ENCODE peak calls at places on chromosomes 12 and 14, in six cellular contexts. E is WTC11; X is CD8-positive, alpha-beta T cell; T is CD4-positive, alpha-beta T cell; D is GM10248; B is uterus. V is an unnamed sample.

GRCh38 chr12:94026566-94026965 is 121.8 kb upstream of the PLXNC1 start:
- DNase-seq in T (no peak), E (no peak), D (no peak), X (no peak), B (no peak), V (no peak)

GRCh38 chr12:95114766-95115450 is 41.5 kb upstream of the NR2C1 start:
- DNase-seq in X (no peak), E (no peak), T (no peak), D (no peak), B (no peak), V (no peak)

GRCh38 chr14:68039593-68039992 is 220.0 kb downstream of the RAD51B start:
- DNase-seq in D (no peak), T (no peak), B (no peak), E (no peak), X (no peak), V (no peak)

GRCh38 chr14:77892381-77892871 is 92.5 kb downstream of the ADCK1 start:
- DNase-seq in T (no peak), B (no peak), D (no peak), X (no peak), E (no peak), V (no peak)

GRCh38 chr12:14952295-14952995 is 9.0 kb downstream of the ARHGDIB start:
- DNase-seq in E (no peak), X (no peak), B (peak; percentile 52), T (peak; percentile 25), D (peak; percentile 28), V (no peak)

GRCh38 chr14:101033006-101033405 is 129.5 kb upstream of the RTL1 start:
- DNase-seq in X (no peak), T (no peak), D (no peak), E (no peak), B (no peak), V (no peak)

GRCh38 chr12:27779416-27779815 is 617 bp upstream of the KLHL42 start:
- DNase-seq in B (peak; percentile 28), E (peak; percentile 14), T (no peak), D (peak; percentile 50), X (peak; percentile 1), V (peak; percentile 17)

GRCh38 chr12:12608557-12608957 is 3.1 kb upstream of the CREBL2 start:
- DNase-seq in E (no peak), B (no peak), X (no peak), D (peak; percentile 55), T (no peak), V (no peak)

GRCh38 chr14:81594012-81594411 is 60.4 kb upstream of the SEL1L start:
- DNase-seq in B (no peak), T (no peak), D (no peak), X (no peak), E (no peak), V (no peak)

GRCh38 chr14:33477752-33478151 is 473.1 kb downstream of the EGLN3 start:
- DNase-seq in E (no peak), D (no peak), B (no peak), T (no peak), X (no peak), V (no peak)

GRCh38 chr12:116236148-116236731 is 41.3 kb downstream of the MED13L start:
- DNase-seq in D (peak; percentile 45), B (peak; percentile 39), T (peak; percentile 20), E (peak; percentile 25), X (peak; percentile 42), V (peak; percentile 16)

GRCh38 chr12:71303199-71303598 is 136.4 kb upstream of the LGR5 start:
- DNase-seq in D (no peak), E (no peak), T (no peak), B (no peak), X (no peak), V (no peak)

GRCh38 chr12:115060477-115061168 is 376.6 kb upstream of the TBX3 start:
- DNase-seq in B (no peak), D (no peak), X (no peak), E (no peak), T (no peak), V (no peak)

GRCh38 chr12:112606611-112607366 is 184.8 kb upstream of the RPH3A start:
- DNase-seq in E (peak; percentile 43), B (no peak), T (no peak), D (no peak), X (no peak), V (no peak)

GRCh38 chr14:64391113-64391725 is 3.1 kb downstream of the MTHFD1 start:
- DNase-seq in E (peak; percentile 81), T (no peak), X (no peak), D (no peak), B (no peak), V (no peak)

GRCh38 chr14:100470523-100470897 is 116.7 kb downstream of the BEGAIN start:
- DNase-seq in T (no peak), D (no peak), E (no peak), X (no peak), B (no peak), V (no peak)

GRCh38 chr14:69572634-69573135 is 2.0 kb downstream of the CCDC177 start:
- DNase-seq in T (no peak), B (no peak), D (no peak), X (no peak), E (peak; percentile 24), V (no peak)

GRCh38 chr14:100640481-100641273 is 53.5 kb upstream of the BEGAIN start:
- DNase-seq in B (no peak), T (peak; percentile 62), E (no peak), D (peak; percentile 66), X (peak; percentile 70), V (no peak)

GRCh38 chr12:106918746-106919145 is 37.0 kb upstream of the TMEM263 start:
- DNase-seq in B (no peak), T (no peak), E (peak; percentile 50), D (no peak), X (no peak), V (peak; percentile 24)

GRCh38 chr14:62776300-62776699 is 269.0 kb downstream of the KCNH5 start:
- DNase-seq in E (no peak), T (no peak), D (no peak), X (no peak), B (no peak), V (no peak)

GRCh38 chr14:44041700-44042099 is 465.4 kb downstream of the FSCB start:
- DNase-seq in E (no peak), D (no peak), X (no peak), T (no peak), B (no peak), V (no peak)

GRCh38 chr12:131677699-131678098 is 33.2 kb upstream of the SFSWAP start:
- DNase-seq in X (no peak), E (no peak), D (no peak), T (no peak), B (no peak), V (no peak)

GRCh38 chr14:36268957-36269734 is 51.3 kb downstream of the MBIP start:
- DNase-seq in E (no peak), T (no peak), D (no peak), X (no peak), B (no peak), V (no peak)

GRCh38 chr12:12282761-12283160 is 15.9 kb upstream of the LRP6 start:
- DNase-seq in D (no peak), E (no peak), X (no peak), B (no peak), T (no peak), V (no peak)

GRCh38 chr14:104438166-104438887 is 141.2 kb upstream of the C14orf180 start:
- DNase-seq in X (no peak), D (no peak), E (no peak), T (no peak), B (no peak), V (no peak)

GRCh38 chr12:70271025-70271424 is 27.8 kb downstream of the CNOT2 start:
- DNase-seq in X (no peak), E (no peak), D (no peak), B (no peak), T (no peak), V (no peak)

GRCh38 chr12:52633383-52633782 is 15.0 kb upstream of the KRT73 start:
- DNase-seq in D (no peak), X (no peak), B (no peak), E (no peak), T (no peak), V (no peak)

GRCh38 chr14:92704036-92704804 is 44.2 kb downstream of the LGMN start:
- DNase-seq in X (no peak), T (no peak), E (no peak), B (no peak), D (peak; percentile 87), V (no peak)

GRCh38 chr14:104171948-104172347 is 33.6 kb downstream of the KIF26A start:
- DNase-seq in E (no peak), X (no peak), B (no peak), D (no peak), T (no peak), V (no peak)

GRCh38 chr14:51789631-51790030 is 70.8 kb upstream of the GNG2 start:
- DNase-seq in T (no peak), B (no peak), D (no peak), E (no peak), X (no peak), V (no peak)

GRCh38 chr14:102924632-102925588 is 2.4 kb downstream of the AMN start:
- DNase-seq in B (no peak), T (no peak), E (no peak), X (no peak), D (no peak), V (no peak)
- TF ChIP-seq CTCF in B (no peak), T (no peak), E (no peak), X (no peak), D (no peak), V (no peak)

DNA sequence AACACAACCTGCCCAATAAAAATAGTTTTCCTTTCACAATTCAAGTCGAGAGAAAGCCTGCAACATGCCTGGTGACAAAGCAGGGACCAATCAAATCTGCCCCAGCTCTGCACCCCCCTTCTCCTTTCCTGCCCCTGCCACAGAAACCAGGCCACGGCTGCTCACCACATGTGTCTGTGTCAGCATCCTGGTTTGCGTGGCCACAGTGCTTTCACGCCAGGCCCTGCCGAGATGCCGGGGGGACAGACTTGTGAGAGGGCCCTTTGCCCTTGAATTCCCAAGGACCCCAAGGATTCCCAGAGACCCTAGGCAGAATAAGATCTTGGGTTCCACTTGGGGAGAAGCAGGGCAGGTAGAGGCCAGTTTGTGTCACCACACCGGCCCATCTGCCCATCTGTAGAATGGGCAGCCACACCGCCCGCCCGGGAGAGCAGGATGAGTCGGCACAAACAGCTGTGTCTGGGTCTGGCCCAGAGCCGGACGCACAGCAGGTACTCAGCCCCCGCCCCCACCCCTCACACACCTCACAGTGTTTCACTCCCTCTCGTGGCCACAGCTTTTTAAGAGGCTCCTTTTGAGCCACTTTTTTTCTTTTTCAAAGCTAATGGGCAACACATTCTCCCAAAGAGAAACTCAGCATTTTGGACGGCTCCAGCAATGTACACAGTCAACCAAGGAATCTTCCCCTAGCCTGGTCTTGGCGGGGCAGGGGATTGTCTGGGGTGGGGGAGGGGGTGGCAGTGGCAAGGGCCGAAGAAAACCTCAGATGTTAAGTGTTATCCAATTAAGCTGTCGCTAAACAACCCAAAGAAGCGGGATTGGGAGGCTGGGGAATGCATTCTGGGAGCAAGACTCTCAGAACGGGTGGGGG is 41.5 kb downstream of the BCL11B start:
- DNase-seq in E (no peak), D (no peak), T (peak; percentile 79), B (no peak), X (peak; percentile 73), V (no peak)
- TF ChIP-seq CTCF in E (no peak), D (no peak), T (peak; percentile 46), B (no peak), X (peak; percentile 46), V (no peak)

GRCh38 chr12:123707466-123707865 is 4.7 kb upstream of the ATP6V0A2 start:
- DNase-seq in E (no peak), D (no peak), B (no peak), T (no peak), X (no peak), V (no peak)
- TF ChIP-seq CTCF in E (no peak), D (no peak), B (no peak), T (no peak), X (no peak), V (no peak)

GRCh38 chr14:87332001-87332400 is 661.0 kb downstream of the GALC start:
- DNase-seq in X (no peak), E (no peak), B (no peak), T (no peak), D (no peak), V (no peak)

GRCh38 chr14:87334997-87335675 is 657.8 kb downstream of the GALC start:
- DNase-seq in D (no peak), T (no peak), B (no peak), X (no peak), E (no peak), V (no peak)
- TF ChIP-seq CTCF in D (no peak), T (no peak), B (no peak), X (no peak), E (no peak), V (no peak)